ENCODE peak calls at places on chromosomes 13 and 19, in five cellular contexts. X is HepG2, N is endothelial cell of umbilical vein, O is mammary epithelial cell, W is GM23248. H is an unnamed sample.

GRCh38 chr19:3324405-3324856 is 42.0 kb upstream of the NFIC start:
- DNase-seq in X (peak), N (peak), O (no peak), W (no peak), H (no peak)

GRCh38 chr13:103883152-103883551 is 816.9 kb upstream of the SLC10A2 start:
- DNase-seq in X (peak), N (peak), O (peak), W (peak), H (peak)

GRCh38 chr19:4267101-4267900 is 11.8 kb upstream of the SHD start:
- DNase-seq in X (peak), N (peak), O (peak), W (peak), H (peak)

GRCh38 chr13:32639502-32640105 is 53.4 kb downstream of the PDS5B start:
- DNase-seq in X (peak), N (peak), O (peak), W (peak), H (peak)

GRCh38 chr19:18951721-18952281 is 10.8 kb upstream of the HOMER3 start:
- DNase-seq in X (no peak), N (peak), O (peak), W (peak), H (no peak)

GRCh38 chr13:100836696-100837095 is 162.1 kb upstream of the TMTC4 start:
- DNase-seq in X (no peak), N (peak), O (peak), W (peak), H (no peak)

GRCh38 chr19:37095859-37096258 is 17.6 kb downstream of the ZNF420 start:
- DNase-seq in X (no peak), N (no peak), O (no peak), W (peak), H (no peak)

GRCh38 chr13:33015791-33016323 is 366 bp upstream of the KL start:
- DNase-seq in X (no peak), N (no peak), O (no peak), W (peak), H (no peak)

GRCh38 chr19:1151917-1152601 is 22.0 kb downstream of the SBNO2 start:
- DNase-seq in X (no peak), N (no peak), O (no peak), W (peak), H (no peak)

GRCh38 chr19:35347171-35347929 is at the start of gene FFAR1:
- DNase-seq in X (no peak), N (no peak), O (no peak), W (no peak), H (no peak)

GRCh38 chr19:17184381-17184841 is 30.7 kb upstream of the USE1 start:
- DNase-seq in X (no peak), N (no peak), O (no peak), W (no peak), H (no peak)

GRCh38 chr19:5717215-5717614 is 2.7 kb downstream of the LONP1 start:
- DNase-seq in X (no peak), N (no peak), O (no peak), W (no peak), H (no peak)

GRCh38 chr19:17557461-17557860 is 2.0 kb downstream of the COLGALT1 start:
- DNase-seq in X (no peak), N (no peak), O (no peak), W (no peak), H (no peak)

GRCh38 chr13:74869846-74870245 is 612.1 kb downstream of the TBC1D4 start:
- DNase-seq in X (no peak), N (peak), O (peak), W (peak), H (no peak)

GRCh38 chr13:101283782-101284181 is 132.5 kb downstream of the NALCN start:
- DNase-seq in X (no peak), N (no peak), O (peak), W (no peak), H (no peak)

GRCh38 chr19:29372921-29373797 is 152.6 kb upstream of the VSTM2B start:
- DNase-seq in X (no peak), N (no peak), O (no peak), W (no peak), H (no peak)

GRCh38 chr13:93151277-93151676 is 75.3 kb upstream of the GPC6 start:
- DNase-seq in X (no peak), N (no peak), O (peak), W (peak), H (no peak)

GRCh38 chr13:67223742-67224141 is 6.4 kb downstream of the PCDH9 start:
- DNase-seq in X (no peak), N (no peak), O (no peak), W (no peak), H (no peak)

GRCh38 chr13:48302920-48303330 is 626 bp upstream of the RB1 start:
- DNase-seq in X (no peak), N (no peak), O (peak), W (no peak), H (no peak)

GRCh38 chr19:16369664-16370576 is 45.3 kb downstream of the KLF2 start:
- DNase-seq in X (no peak), N (no peak), O (no peak), W (no peak), H (no peak)

GRCh38 chr13:98405690-98406344 is 171.1 kb downstream of the STK24 start:
- DNase-seq in X (peak), N (no peak), O (no peak), W (no peak), H (no peak)

GRCh38 chr19:55495646-55496349 is 7.6 kb downstream of the SSC5D start:
- DNase-seq in X (no peak), N (no peak), O (no peak), W (no peak), H (no peak)

GRCh38 chr19:45112111-45112827 is 19.3 kb downstream of the PPP1R37 start:
- DNase-seq in X (no peak), N (no peak), O (no peak), W (no peak), H (no peak)

GRCh38 chr19:1252221-1252817 is 3.9 kb downstream of the MIDN start:
- DNase-seq in X (no peak), N (peak), O (peak), W (peak), H (no peak)

GRCh38 chr13:113654175-113654560 is 3.8 kb downstream of the ATP4B start:
- DNase-seq in X (no peak), N (peak), O (no peak), W (no peak), H (no peak)

GRCh38 chr13:113651511-113652403 is 6.2 kb downstream of the ATP4B start:
- DNase-seq in X (no peak), N (no peak), O (no peak), W (no peak), H (no peak)

GRCh38 chr13:113652404-113653263 is 5.4 kb downstream of the ATP4B start:
- DNase-seq in X (no peak), N (no peak), O (no peak), W (no peak), H (no peak)

GRCh38 chr13:113654591-113655357 is 3.2 kb downstream of the ATP4B start:
- DNase-seq in X (no peak), N (no peak), O (no peak), W (no peak), H (no peak)

DNA sequence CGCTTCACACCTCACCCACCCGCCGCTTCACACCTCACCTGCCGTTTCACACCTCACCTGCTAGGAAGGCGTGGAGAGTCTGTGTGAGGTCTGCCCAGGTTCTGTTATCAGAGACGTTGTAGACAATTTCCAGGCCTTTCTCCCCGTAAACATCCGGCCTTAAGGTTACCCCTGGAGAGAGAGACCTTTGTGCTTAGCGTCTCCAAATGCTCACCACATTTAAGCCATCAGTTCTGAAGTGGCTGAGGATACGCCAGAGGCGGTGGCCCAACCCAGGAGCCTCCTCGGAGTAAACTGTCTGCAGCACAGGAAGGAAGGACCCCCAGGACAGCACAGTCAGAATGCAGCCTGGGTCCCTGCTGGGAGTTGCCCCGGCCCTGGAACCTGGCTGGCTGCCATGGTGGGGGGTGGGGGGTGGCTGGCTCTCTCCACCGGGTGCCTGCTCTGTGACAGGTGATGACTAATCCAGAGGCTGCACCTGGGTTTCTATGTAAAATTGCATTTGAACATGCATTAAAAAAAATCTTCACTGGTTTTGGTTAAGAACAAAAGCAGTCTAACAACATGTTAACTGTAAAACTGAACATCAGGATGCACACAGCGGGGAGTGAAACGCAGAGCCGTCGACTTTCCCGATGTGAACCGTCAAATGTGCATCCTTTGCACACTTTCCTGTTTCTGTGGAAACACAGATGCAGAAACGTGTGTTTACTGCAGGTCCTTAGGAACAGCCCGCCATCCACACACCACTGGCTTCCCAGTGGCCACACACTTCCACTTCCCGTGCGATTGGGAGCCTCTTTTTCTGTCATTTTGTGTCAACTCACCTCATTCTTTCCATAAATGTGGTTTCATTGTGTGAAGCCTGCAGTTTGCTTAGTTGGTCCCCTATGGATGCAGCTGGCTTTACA is 4.5 kb downstream of the ATP4B start:
- DNase-seq in X (no peak), N (no peak), O (no peak), W (no peak), H (no peak)
- H3K4me2 ChIP-seq in X (no peak), N (no peak), O (no peak), W (no peak), H (no peak)

GRCh38 chr19:58009666-58010301 is 7.2 kb upstream of the ZNF606 start:
- DNase-seq in X (no peak), N (peak), O (peak), W (peak), H (peak)
- H3K4me2 ChIP-seq in X (no peak), N (peak), O (peak), W (peak), H (peak)

GRCh38 chr19:11191934-11192333 is 5.4 kb downstream of the KANK2 start:
- DNase-seq in X (no peak), N (no peak), O (no peak), W (no peak), H (no peak)
- H3K4me2 ChIP-seq in X (no peak), N (no peak), O (no peak), W (no peak), H (no peak)

GRCh38 chr19:50688766-50689165 is 30.8 kb downstream of the SHANK1 start:
- DNase-seq in X (no peak), N (no peak), O (no peak), W (no peak), H (no peak)

GRCh38 chr19:50690439-50690838 is 29.2 kb downstream of the SHANK1 start:
- DNase-seq in X (no peak), N (no peak), O (no peak), W (no peak), H (no peak)

DNA sequence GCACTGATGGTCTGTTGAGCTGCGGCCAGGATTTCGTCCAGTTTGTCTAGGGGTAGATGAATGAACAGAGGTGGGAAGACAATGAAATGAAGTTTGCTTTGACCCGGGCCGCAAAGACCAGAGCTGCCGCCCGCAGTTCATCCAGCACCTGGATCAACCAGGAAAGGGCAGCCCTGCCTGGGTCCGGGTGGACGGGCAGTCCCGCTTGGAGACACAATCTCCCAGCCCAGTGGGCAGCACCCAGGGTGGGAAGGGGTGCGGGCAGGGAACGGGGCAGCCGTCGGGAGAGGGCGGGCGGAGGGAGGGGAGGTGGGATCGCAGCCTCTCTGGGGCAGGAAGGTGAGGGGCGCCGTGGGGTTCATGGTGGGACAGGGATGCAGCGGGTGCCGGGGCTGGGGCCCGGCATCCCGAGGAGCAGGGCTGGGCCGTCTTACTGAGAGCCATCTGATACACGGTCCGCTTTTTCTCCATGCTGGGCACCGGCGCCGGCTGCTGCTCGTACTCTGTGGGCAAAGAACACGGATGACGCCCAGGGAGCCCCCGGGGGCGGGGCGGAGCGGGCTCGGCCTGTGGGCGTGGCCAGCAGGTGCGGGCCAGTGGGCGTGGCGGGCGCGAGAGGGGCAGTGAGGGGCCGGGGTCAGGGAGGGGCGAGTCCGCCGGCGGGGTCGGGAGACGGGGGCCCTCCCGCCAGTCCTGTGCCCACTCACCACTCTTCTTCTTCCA is 33.1 kb downstream of the SHANK1 start:
- DNase-seq in X (no peak), N (no peak), O (no peak), W (no peak), H (no peak)
- H3K4me2 ChIP-seq in X (no peak), N (no peak), O (no peak), W (no peak), H (no peak)

GRCh38 chr13:39602614-39603366 is at the start of gene LHFPL6:
- DNase-seq in X (peak), N (peak), O (peak), W (peak), H (peak)
- H3K4me2 ChIP-seq in X (peak), N (peak), O (peak), W (peak), H (peak)

DNA sequence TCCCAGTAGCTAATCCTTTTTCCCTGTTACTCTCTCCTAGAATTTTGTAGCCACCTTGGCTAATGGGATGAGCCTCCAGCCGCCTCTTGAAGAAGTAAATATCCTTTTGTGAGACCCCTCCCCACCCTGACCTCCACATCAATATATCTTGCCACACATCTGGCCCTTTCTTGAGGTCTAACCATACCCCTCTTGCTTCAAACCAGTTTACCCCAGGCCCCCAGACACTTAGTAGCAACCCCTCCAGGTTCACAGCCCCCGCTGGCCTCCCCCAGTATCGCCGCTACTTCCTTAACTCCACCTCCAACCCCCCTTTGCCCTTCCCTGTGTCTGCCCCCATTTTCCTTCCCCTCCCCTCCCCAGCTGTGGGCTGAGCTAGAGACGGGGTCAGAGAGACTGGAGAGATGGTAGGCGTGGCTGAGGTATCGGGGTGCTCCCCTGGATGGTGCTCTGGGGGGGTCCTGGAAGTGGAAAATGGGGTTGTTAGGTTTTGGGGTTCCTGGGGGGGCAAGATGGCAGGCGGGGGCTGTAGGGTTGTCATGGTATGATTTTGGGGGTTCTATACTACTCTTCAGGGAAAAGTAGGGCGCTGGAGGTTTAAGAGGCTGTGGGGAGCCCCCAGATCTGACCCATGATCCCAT is 2.9 kb downstream of the PRMT1 start:
- DNase-seq in X (no peak), N (no peak), O (no peak), W (no peak), H (no peak)
- H3K4me2 ChIP-seq in X (peak), N (no peak), O (peak), W (peak), H (peak)

GRCh38 chr13:42832341-42833153 is 51.2 kb downstream of the FAM216B start:
- DNase-seq in X (peak), N (no peak), O (peak), W (peak), H (no peak)
- H3K4me2 ChIP-seq in X (no peak), N (no peak), O (peak), W (peak), H (no peak)

DNA sequence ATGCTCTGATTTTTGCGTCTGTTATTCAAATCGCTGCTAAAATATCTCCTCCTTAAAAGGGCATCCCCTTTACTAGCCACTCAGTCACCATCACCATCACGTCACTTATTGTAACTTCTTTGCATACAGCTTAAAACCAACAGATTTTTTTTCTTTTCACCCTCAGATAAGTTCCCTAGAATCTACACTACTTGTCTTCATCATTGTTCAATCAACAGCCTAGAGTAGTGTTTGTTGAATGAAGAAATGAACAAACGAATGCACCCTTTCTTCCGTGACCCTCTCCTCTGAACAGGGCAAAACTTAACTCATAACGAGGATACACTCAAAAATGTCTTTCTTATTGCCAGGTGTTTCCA is 1.1 kb upstream of the AKAP11 start:
- DNase-seq in X (no peak), N (no peak), O (no peak), W (no peak), H (no peak)
- H3K4me2 ChIP-seq in X (peak), N (peak), O (peak), W (peak), H (peak)

DNA sequence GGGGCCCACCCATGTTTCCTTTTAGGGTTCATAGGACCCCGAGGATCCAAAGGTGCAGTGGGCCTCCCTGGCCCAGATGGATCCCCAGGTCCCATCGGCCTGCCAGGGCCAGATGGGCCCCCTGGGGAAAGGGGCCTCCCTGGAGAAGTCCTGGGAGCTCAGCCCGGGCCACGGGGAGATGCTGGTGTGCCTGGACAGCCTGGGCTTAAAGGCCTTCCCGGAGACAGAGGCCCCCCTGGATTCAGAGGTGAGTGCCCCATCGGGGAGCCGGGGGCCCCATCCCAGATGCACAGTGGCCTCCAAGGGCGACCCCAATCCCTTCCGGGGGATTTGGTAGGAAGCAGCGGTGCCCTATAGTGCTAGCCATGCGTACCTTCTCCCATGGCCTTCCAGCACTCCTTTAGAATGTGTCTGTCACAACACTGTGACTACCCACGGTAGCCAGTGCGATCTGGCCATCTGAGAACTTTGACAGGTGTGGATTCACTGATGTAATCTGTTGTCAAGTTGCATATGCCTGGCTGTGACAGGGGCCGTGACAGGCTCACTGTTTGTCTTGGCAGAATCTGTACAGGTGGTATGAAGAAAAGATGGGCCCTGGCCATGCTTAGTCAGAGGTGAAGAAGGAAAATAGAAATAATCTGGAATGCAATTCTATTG is 88.5 kb downstream of the RAB20 start:
- DNase-seq in X (no peak), N (no peak), O (no peak), W (no peak), H (no peak)
- H3K4me2 ChIP-seq in X (no peak), N (no peak), O (no peak), W (no peak), H (no peak)

H was measured in neuronal stem cell.